ENCODE peak calls at places on chromosome 13, in five cellular contexts. S is cardiac septum, G is GM13976, P is non-pigmented ciliary epithelial cell, Z is H4. F is an unnamed sample.

GRCh38 chr13:97122381-97122996 is 99.6 kb upstream of the MBNL2 start:
- DNase-seq in G (no peak), Z (peak), S (no peak), P (no peak), F (no peak)

GRCh38 chr13:59492030-59492636 is 671.6 kb downstream of the DIAPH3 start:
- DNase-seq in S (no peak), G (no peak), P (no peak), Z (no peak), F (no peak)

GRCh38 chr13:77810430-77810829 is 108.2 kb downstream of the EDNRB start:
- DNase-seq in P (no peak), S (no peak), G (peak), Z (peak), F (no peak)

GRCh38 chr13:41065098-41065497 is 3.8 kb downstream of the WBP4 start:
- DNase-seq in Z (no peak), S (no peak), P (peak), G (no peak), F (peak)

GRCh38 chr13:95643009-95643408 is 1.5 kb downstream of the DZIP1 start:
- DNase-seq in P (no peak), Z (no peak), S (no peak), G (no peak), F (no peak)

GRCh38 chr13:50800091-50800739 is 43.3 kb downstream of the DLEU7 start:
- DNase-seq in P (no peak), S (no peak), Z (no peak), G (no peak), F (no peak)

GRCh38 chr13:67355791-67356190 is 125.7 kb upstream of the PCDH9 start:
- DNase-seq in P (no peak), Z (no peak), S (no peak), G (no peak), F (no peak)

GRCh38 chr13:50521750-50522149 is 321.7 kb downstream of the DLEU7 start:
- DNase-seq in Z (peak), G (no peak), S (no peak), P (no peak), F (peak)

GRCh38 chr13:107144432-107144831 is 576.5 kb upstream of the ARGLU1 start:
- DNase-seq in S (no peak), Z (no peak), G (no peak), P (no peak), F (no peak)

GRCh38 chr13:25971499-25972145 is 80.2 kb downstream of the SHISA2 start:
- DNase-seq in G (no peak), Z (no peak), S (no peak), P (no peak), F (no peak)

GRCh38 chr13:51246411-51247298 is 24.5 kb downstream of the FAM124A start:
- DNase-seq in P (no peak), Z (no peak), S (no peak), G (no peak), F (no peak)

GRCh38 chr13:41075034-41075433 is 13.7 kb downstream of the WBP4 start:
- DNase-seq in P (no peak), S (no peak), Z (no peak), G (peak), F (no peak)

GRCh38 chr13:78820541-78820940 is 161.6 kb upstream of the OBI1 start:
- DNase-seq in P (no peak), G (no peak), S (no peak), Z (no peak), F (no peak)

F was measured in Caki2.